ENCODE peak calls at places on chromosomes 4 and X, in six cellular contexts. E is cardiac fibroblast, N is epithelial cell of esophagus, J is psoas muscle, O is transverse colon, F is GM23338. X is an unnamed sample.

GRCh38 chr4:90580271-90580825 is 453.2 kb downstream of the CCSER1 start:
- DNase-seq in F (peak), O (no peak), J (no peak), E (no peak), N (peak), X (no peak)

GRCh38 chr4:108080752-108081151 is 88.0 kb downstream of the LEF1 start:
- DNase-seq in F (no peak), N (no peak), O (no peak), J (no peak), E (no peak), X (no peak)

GRCh38 chrX:139204576-139204902 is 326.0 kb upstream of the F9 start:
- DNase-seq in O (no peak), J (no peak), E (no peak), F (no peak), N (no peak), X (no peak)

GRCh38 chrX:5916945-5917344 is 311.7 kb downstream of the NLGN4X start:
- DNase-seq in F (peak), O (no peak), N (no peak), J (no peak), E (no peak), X (no peak)

GRCh38 chr4:38610844-38611550 is 53.0 kb upstream of the KLF3 start:
- DNase-seq in J (no peak), F (no peak), N (no peak), E (no peak), O (peak), X (no peak)

GRCh38 chr4:61520176-61520575 is 320.1 kb downstream of the ADGRL3 start:
- DNase-seq in E (peak), O (no peak), N (no peak), J (no peak), F (no peak), X (no peak)

GRCh38 chrX:129717902-129718301 is 20.9 kb upstream of the XPNPEP2 start:
- DNase-seq in N (peak), O (no peak), E (peak), J (no peak), F (no peak), X (no peak)

GRCh38 chr4:153538408-153539057 is 72.4 kb downstream of the TMEM131L start:
- DNase-seq in F (no peak), E (peak), N (peak), O (no peak), J (peak), X (no peak)

GRCh38 chrX:41381685-41382084 is 47.7 kb downstream of the DDX3X start:
- DNase-seq in J (no peak), O (peak), N (peak), F (peak), E (peak), X (peak)

GRCh38 chrX:53714580-53715335 is 28.2 kb upstream of the HUWE1 start:
- DNase-seq in J (no peak), N (peak), O (peak), E (peak), F (peak), X (no peak)

GRCh38 chr4:55378617-55379467 is 16.9 kb upstream of the TMEM165 start:
- DNase-seq in F (no peak), J (no peak), N (peak), E (no peak), O (peak), X (no peak)

GRCh38 chr4:109996531-109996930 is 83.8 kb downstream of the EGF start:
- DNase-seq in F (no peak), N (peak), J (no peak), O (no peak), E (no peak), X (no peak)

GRCh38 chr4:138643827-138644226 is 371.8 kb upstream of the NOCT start:
- DNase-seq in E (peak), N (no peak), F (no peak), O (no peak), J (no peak), X (no peak)

GRCh38 chr4:102339018-102339417 is 6.3 kb downstream of the SLC39A8 start:
- DNase-seq in J (no peak), N (peak), E (no peak), O (no peak), F (no peak), X (no peak)

GRCh38 chrX:12496343-12496742 is 294.9 kb upstream of the PRPS2 start:
- DNase-seq in E (no peak), F (no peak), O (no peak), J (no peak), N (no peak), X (no peak)

GRCh38 chr4:185710487-185710995 is 101.5 kb downstream of the SORBS2 start:
- DNase-seq in J (no peak), F (no peak), E (no peak), N (peak), O (no peak), X (no peak)

GRCh38 chrX:66149519-66149918 is 14.5 kb upstream of the HEPH start:
- DNase-seq in F (no peak), J (no peak), N (no peak), E (no peak), O (no peak), X (no peak)

GRCh38 chrX:134240209-134240608 is 3.2 kb downstream of the CCDC160 start:
- DNase-seq in O (no peak), E (no peak), N (no peak), J (no peak), F (peak), X (no peak)

GRCh38 chrX:41932885-41933284 is 9.5 kb upstream of the CASK start:
- DNase-seq in N (no peak), E (no peak), F (no peak), J (no peak), O (no peak), X (no peak)

GRCh38 chrX:71533850-71534515 is 1.1 kb downstream of the OGT start:
- DNase-seq in J (peak), E (peak), N (peak), O (peak), F (peak), X (peak)

GRCh38 chrX:71534773-71535544 is 2.1 kb downstream of the OGT start:
- DNase-seq in N (no peak), E (no peak), O (no peak), J (no peak), F (no peak), X (no peak)

GRCh38 chrX:71536285-71536684 is 3.4 kb downstream of the OGT start:
- DNase-seq in O (no peak), J (no peak), E (no peak), N (no peak), F (no peak), X (no peak)

GRCh38 chrX:71540801-71541545 is 8.1 kb downstream of the OGT start:
- DNase-seq in O (no peak), E (no peak), N (peak), J (no peak), F (no peak), X (no peak)

DNA sequence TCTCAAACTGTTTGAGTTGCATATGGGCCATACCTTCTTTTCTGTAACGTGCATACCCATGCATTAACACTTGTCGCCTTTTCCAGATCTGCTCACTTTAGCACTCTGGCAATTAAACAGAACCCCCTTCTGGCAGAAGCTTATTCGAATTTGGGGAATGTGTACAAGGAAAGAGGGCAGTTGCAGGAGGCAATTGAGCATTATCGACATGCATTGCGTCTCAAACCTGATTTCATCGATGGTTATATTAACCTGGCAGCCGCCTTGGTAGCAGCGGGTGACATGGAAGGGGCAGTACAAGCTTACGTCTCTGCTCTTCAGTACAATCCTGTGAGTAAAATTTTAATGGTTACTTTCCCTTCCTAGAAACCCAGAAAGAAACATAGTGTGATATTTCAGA is 4.8 kb downstream of the OGT start:
- DNase-seq in E (no peak), F (no peak), N (no peak), O (no peak), J (no peak), X (no peak)
- H3K4me3 ChIP-seq in E (no peak), F (no peak), N (no peak), O (no peak), J (peak), X (no peak)

GRCh38 chr4:13306356-13306755 is 177.8 kb downstream of the RAB28 start:
- DNase-seq in O (no peak), N (no peak), J (no peak), F (no peak), E (no peak), X (no peak)
- H3K4me3 ChIP-seq in O (no peak), N (no peak), J (no peak), F (no peak), E (no peak), X (no peak)

DNA sequence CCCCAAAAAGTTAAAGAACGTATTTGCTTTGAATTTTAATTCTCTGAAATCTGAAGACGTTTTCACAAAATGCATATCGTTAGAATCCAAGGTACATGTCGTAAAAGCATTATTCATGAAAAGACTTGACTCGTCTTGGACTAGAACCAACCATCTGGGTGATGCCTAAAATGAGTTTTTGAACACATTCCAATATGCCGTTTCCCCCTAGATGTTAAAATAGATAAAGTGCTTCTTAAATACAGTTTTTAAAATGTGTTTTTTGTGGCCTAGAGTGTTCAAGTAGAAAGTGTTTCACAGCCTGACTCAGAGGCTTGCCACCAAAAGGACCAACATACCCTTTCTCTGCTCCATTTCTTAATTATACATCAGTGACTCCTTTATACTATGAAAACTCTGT is 48.6 kb downstream of the PRKG2 start:
- DNase-seq in J (no peak), N (no peak), O (no peak), F (no peak), E (peak), X (no peak)
- H3K4me3 ChIP-seq in J (no peak), N (no peak), O (no peak), F (no peak), E (no peak), X (no peak)

DNA sequence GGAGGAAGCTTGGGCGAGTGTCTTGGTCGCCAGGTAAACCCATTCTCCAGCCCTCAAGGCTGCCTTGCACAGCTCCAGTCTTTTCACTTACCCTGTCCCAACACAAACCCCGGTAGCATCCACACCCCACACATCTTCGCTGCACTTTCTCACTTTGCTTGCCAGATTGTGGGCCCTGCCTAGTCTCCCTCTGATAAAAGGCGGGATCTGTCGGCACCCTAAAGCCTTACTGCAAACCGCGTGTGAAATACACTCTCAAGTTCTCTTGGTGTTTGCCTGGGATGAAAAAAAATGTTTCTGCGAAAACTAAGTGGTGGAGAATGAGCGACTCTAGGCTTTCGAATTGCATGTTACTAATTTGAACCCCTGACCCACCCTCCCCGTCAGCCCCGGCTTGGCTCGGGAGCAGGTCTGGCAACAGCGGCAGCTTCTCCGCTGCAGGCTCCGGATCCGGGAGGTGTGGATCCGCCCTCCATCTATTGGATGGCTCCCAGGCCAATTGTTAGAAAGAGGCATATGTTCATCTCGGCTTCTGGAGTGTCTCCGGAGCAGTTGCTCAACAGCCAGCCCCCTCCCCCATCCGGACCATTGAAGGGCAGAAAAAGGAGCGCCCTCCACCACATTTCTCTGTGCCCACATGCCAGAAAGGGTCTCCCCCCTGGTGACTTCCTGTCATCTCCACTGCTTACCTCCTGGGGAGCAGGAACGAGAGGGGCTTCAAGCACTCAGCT is 3.0 kb upstream of the CITED1 start:
- DNase-seq in O (peak), J (peak), N (peak), E (peak), F (peak), X (peak)
- H3K4me3 ChIP-seq in O (no peak), J (peak), N (peak), E (peak), F (peak), X (no peak)

DNA sequence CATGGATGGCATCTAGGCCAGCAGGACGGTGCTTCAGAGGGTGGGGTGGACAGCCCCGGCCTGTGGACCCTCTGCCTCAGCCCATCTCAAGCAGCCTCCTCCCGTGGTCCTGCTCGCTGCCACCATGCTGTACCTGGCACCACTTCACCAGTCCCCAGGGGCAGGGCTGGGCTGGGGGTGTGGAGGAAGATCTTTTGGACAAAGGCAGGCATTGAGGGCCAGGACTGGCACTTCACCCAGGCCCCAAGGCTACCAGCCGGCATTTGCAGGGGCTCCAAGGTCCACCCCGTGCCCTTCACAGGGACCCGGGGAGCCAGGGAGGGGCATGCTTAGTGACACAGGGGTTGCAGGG is 713 bp downstream of the PLXNB3 start:
- DNase-seq in O (no peak), J (no peak), F (no peak), E (no peak), N (no peak), X (no peak)
- H3K4me3 ChIP-seq in O (no peak), J (no peak), F (no peak), E (peak), N (peak), X (no peak)

GRCh38 chr4:2667428-2667827 is 88.7 kb downstream of the TNIP2 start:
- DNase-seq in E (no peak), F (no peak), J (no peak), O (no peak), N (no peak), X (no peak)

GRCh38 chr4:2671267-2671895 is 84.8 kb downstream of the TNIP2 start:
- DNase-seq in E (no peak), O (no peak), F (no peak), J (no peak), N (no peak), X (no peak)

GRCh38 chr4:2663275-2663674 is 92.9 kb downstream of the TNIP2 start:
- DNase-seq in J (no peak), N (no peak), F (no peak), O (no peak), E (peak), X (no peak)

GRCh38 chr4:2662598-2662997 is 93.5 kb downstream of the TNIP2 start:
- DNase-seq in F (no peak), E (peak), O (no peak), N (peak), J (no peak), X (no peak)

DNA sequence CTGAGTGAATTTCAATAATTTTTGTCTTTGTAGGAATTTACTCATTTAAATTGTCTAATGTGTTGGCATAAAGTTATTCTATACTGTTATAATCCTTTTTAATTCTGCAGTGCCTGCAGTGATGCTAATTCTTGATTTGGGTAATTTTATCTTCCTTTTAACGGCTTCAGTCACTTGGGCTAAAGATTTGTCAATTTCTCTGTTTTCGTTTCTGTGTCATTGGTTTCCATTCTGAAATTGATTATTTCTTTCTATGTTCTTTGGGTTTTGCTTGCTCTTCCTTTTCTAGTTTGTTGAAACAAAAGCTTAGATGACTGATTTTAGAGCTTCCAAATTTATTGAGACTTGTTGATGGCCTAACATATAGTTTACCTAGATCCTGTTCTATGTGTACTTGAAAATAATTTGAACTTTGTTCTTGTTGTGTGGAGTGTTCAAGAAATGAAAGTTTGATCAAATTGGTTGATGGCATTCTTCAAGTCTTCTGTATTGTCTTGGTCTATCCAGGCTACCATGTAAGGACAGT is 89.4 kb downstream of the TNIP2 start:
- DNase-seq in O (no peak), E (no peak), F (no peak), N (no peak), J (no peak), X (no peak)
- H3K4me3 ChIP-seq in O (no peak), E (no peak), F (no peak), N (no peak), J (no peak), X (no peak)

GRCh38 chrX:21943460-21944135 is 3.1 kb downstream of the SMS start:
- DNase-seq in O (no peak), J (no peak), E (peak), N (peak), F (no peak), X (no peak)
- H3K4me3 ChIP-seq in O (no peak), J (no peak), E (no peak), N (no peak), F (peak), X (no peak)

GRCh38 chr4:40178672-40179071 is 18.2 kb upstream of the RHOH start:
- DNase-seq in F (no peak), J (no peak), N (peak), O (no peak), E (no peak), X (no peak)

GRCh38 chr4:40177591-40177990 is 19.2 kb upstream of the RHOH start:
- DNase-seq in E (no peak), F (no peak), J (no peak), O (no peak), N (no peak), X (no peak)

GRCh38 chr4:40176602-40177001 is 20.2 kb upstream of the RHOH start:
- DNase-seq in N (no peak), O (no peak), J (no peak), E (no peak), F (peak), X (no peak)

GRCh38 chr4:40170588-40170987 is 26.2 kb upstream of the RHOH start:
- DNase-seq in E (no peak), N (no peak), F (no peak), J (no peak), O (no peak), X (no peak)

DNA sequence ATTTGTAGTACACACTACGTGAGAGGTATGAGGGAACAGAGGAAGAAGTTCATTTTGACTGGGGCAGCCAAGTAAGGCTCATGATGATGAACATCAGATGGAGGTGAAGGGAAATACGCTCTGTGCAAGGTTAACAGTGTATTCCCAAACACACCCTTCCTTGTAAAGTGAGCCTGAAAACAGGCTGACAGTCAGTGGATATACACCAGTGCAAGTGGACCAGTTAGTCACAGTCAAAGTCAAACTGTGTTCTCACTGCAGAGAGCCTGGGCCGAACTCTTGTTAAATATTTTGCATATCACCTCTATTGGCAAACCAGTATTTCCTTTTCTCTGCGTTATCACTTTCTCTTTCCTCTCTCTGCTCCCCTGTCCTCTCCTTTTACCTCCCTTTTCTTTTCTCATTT is 23.4 kb upstream of the RHOH start:
- DNase-seq in J (no peak), N (no peak), O (no peak), F (no peak), E (no peak), X (no peak)
- H3K4me3 ChIP-seq in J (no peak), N (no peak), O (no peak), F (no peak), E (no peak), X (no peak)

DNA sequence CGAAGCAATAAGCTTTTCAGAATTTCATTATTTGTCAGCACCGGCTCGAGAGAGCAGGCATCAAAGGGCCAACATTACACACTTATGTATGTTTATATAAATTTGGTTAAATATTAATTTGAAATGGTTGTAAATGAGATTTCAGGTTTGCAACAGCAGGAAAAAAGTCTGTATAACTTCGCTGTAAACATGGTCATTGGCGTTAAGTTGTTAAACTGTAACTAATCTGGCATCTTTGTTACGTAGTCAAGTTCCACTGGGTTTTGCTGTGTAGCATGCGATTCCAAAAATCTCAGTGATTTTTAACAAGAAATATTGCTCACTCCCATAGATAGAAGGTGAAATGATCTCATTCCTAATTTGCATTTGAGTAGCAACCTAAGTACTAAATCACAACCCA is 222.3 kb downstream of the CBR4 start:
- DNase-seq in F (no peak), N (no peak), E (no peak), O (no peak), J (no peak), X (no peak)
- H3K4me3 ChIP-seq in F (no peak), N (no peak), E (no peak), O (no peak), J (no peak), X (no peak)

GRCh38 chr4:8409271-8410065 is 31.1 kb downstream of the ACOX3 start:
- DNase-seq in F (no peak), J (peak), E (peak), N (peak), O (peak), X (peak)
- H3K4me3 ChIP-seq in F (no peak), J (no peak), E (no peak), N (no peak), O (no peak), X (no peak)